ENCODE peak calls at places on chromosomes 11 and 22, in five cellular contexts. X is AG08395; Q is CD4-positive, CD25-positive, alpha-beta regulatory T cell; K is HS-27A; W is non-pigmented ciliary epithelial cell. S is an unnamed sample.
A peak's percentile ranks its signal among the peaks of the same experiment; 100 is the strongest.

GRCh38 chr11:19690885-19691284 is 21.8 kb upstream of the NAV2 start:
- DNase-seq in Q (no peak), X (no peak), W (no peak), K (no peak), S (no peak)

GRCh38 chr11:99424313-99425084 is 403.8 kb downstream of the CNTN5 start:
- DNase-seq in X (no peak), Q (no peak), W (no peak), K (no peak), S (no peak)

GRCh38 chr11:107017433-107018227 is 646 bp downstream of the GUCY1A2 start:
- DNase-seq in Q (no peak), X (peak; percentile 25), W (no peak), K (no peak), S (no peak)

GRCh38 chr11:11468919-11469318 is 115.9 kb upstream of the CSNK2A3 start:
- DNase-seq in Q (no peak), W (no peak), X (no peak), K (no peak), S (no peak)

GRCh38 chr11:130131957-130132850 is 27.4 kb upstream of the ST14 start:
- DNase-seq in X (peak; percentile 81), Q (peak; percentile 78), W (no peak), K (no peak), S (peak; percentile 14)

GRCh38 chr11:125626381-125626950 is 1.5 kb downstream of the CHEK1 start:
- DNase-seq in W (no peak), Q (peak; percentile 66), K (no peak), X (peak; percentile 21), S (no peak)

GRCh38 chr22:40193429-40194421 is 16.0 kb downstream of the TNRC6B start:
- DNase-seq in X (no peak), Q (no peak), K (no peak), W (no peak), S (no peak)

GRCh38 chr22:24180316-24181087 is 785 bp upstream of the SUSD2 start:
- DNase-seq in W (no peak), K (no peak), Q (no peak), X (no peak), S (no peak)

GRCh38 chr22:44595841-44596341 is 97.9 kb upstream of the RTL6 start:
- DNase-seq in X (no peak), K (no peak), Q (no peak), W (no peak), S (no peak)

GRCh38 chr11:120073196-120073595 is 64.7 kb downstream of the TRIM29 start:
- DNase-seq in W (no peak), K (no peak), Q (no peak), X (no peak), S (no peak)

GRCh38 chr22:41700105-41700358 is 729 bp downstream of the MEI1 start:
- DNase-seq in X (no peak), W (no peak), Q (no peak), K (no peak), S (no peak)

GRCh38 chr11:110857885-110858555 is 145.8 kb upstream of the ARHGAP20 start:
- DNase-seq in W (peak; percentile 26), X (peak; percentile 21), K (peak; percentile 1), Q (no peak), S (no peak)

GRCh38 chr11:75195164-75195962 is 44.5 kb downstream of the SLCO2B1 start:
- DNase-seq in X (no peak), Q (no peak), W (no peak), K (no peak), S (no peak)

GRCh38 chr11:96620464-96621044 is 230.7 kb downstream of the JRKL start:
- DNase-seq in Q (no peak), K (no peak), X (no peak), W (no peak), S (no peak)

GRCh38 chr11:80958414-80958813 is 1517.6 kb upstream of the TENM4 start:
- DNase-seq in X (peak; percentile 65), K (no peak), W (no peak), Q (no peak), S (no peak)

GRCh38 chr11:46099973-46100335 is 21.3 kb downstream of the PHF21A start:
- DNase-seq in X (peak; percentile 9), K (no peak), W (no peak), Q (peak; percentile 52), S (no peak)

GRCh38 chr11:78109011-78109685 is 29.5 kb upstream of the NDUFC2 start:
- DNase-seq in Q (no peak), W (no peak), K (no peak), X (no peak), S (no peak)

GRCh38 chr11:118998822-118999221 is 884 bp downstream of the CENATAC start:
- DNase-seq in K (peak; percentile 68), Q (no peak), X (peak; percentile 51), W (peak; percentile 61), S (no peak)

GRCh38 chr22:37626144-37626543 is 13.3 kb upstream of the SH3BP1 start:
- DNase-seq in W (no peak), Q (no peak), X (peak; percentile 10), K (no peak), S (no peak)

GRCh38 chr11:14376920-14377319 is 17.9 kb upstream of the RRAS2 start:
- DNase-seq in W (no peak), Q (peak; percentile 22), X (no peak), K (no peak), S (no peak)

GRCh38 chr11:67504950-67505561 is at the start of gene PITPNM1:
- DNase-seq in X (peak; percentile 48), K (no peak), W (no peak), Q (peak; percentile 76), S (peak; percentile 62)

GRCh38 chr11:6523253-6523652 is 26.2 kb downstream of the DNHD1 start:
- DNase-seq in W (peak; percentile 52), K (peak; percentile 53), X (peak; percentile 22), Q (no peak), S (no peak)

GRCh38 chr11:113578715-113579250 is 103.6 kb upstream of the DRD2 start:
- DNase-seq in W (no peak), X (no peak), K (no peak), Q (no peak), S (no peak)

GRCh38 chr11:120509346-120510053 is 2.0 kb upstream of the GRIK4 start:
- DNase-seq in X (no peak), K (no peak), W (no peak), Q (no peak), S (no peak)

GRCh38 chr11:115527534-115528125 is 23.4 kb upstream of the CADM1 start:
- DNase-seq in K (no peak), W (no peak), X (no peak), Q (no peak), S (no peak)

GRCh38 chr11:122634507-122634906 is 21.0 kb upstream of the UBASH3B start:
- DNase-seq in W (no peak), K (no peak), X (peak; percentile 65), Q (no peak), S (no peak)

GRCh38 chr11:15897211-15897960 is 459.0 kb downstream of the SOX6 start:
- DNase-seq in Q (no peak), X (no peak), K (peak; percentile 87), W (peak; percentile 23), S (no peak)

GRCh38 chr11:130894322-130895025 is 21.8 kb downstream of the SNX19 start:
- DNase-seq in K (no peak), X (peak; percentile 57), W (no peak), Q (peak; percentile 79), S (peak; percentile 18)

S was measured in activated T-helper 1 cell treated with Interleukin-2 at 50 U/mL for 16 hours.